ENCODE peak calls at places on chromosomes 6 and 20, in eight cellular contexts. Y is activated CD8-positive, alpha-beta T cell treated with anti-CD3 and anti-CD28 coated beads for 36 hours; J is CD8-positive, alpha-beta T cell; S is hepatocyte; H is pancreas; U is GM10248; L is GM12865; T is stomach. K is an unnamed sample.

GRCh38 chr6:167990016-167990945 is 7.2 kb upstream of the KIF25 start:
- DNase-seq in L (peak; percentile 15), U (no peak), Y (no peak), T (no peak), J (no peak), S (peak; percentile 39), H (no peak), K (no peak)

GRCh38 chr6:98835149-98836024 is 1.0 kb downstream of the POU3F2 start:
- DNase-seq in H (no peak), U (peak; percentile 20), T (no peak), L (no peak), J (no peak), Y (no peak), S (peak; percentile 27), K (no peak)

GRCh38 chr6:90770778-90771177 is 183.9 kb upstream of the MAP3K7 start:
- DNase-seq in Y (no peak), H (no peak), U (no peak), J (no peak), L (no peak), T (no peak), S (no peak), K (no peak)

GRCh38 chr6:169707772-169708171 is 5.8 kb downstream of the C6orf120 start:
- DNase-seq in T (no peak), Y (no peak), U (no peak), J (no peak), L (no peak), H (no peak), S (no peak), K (no peak)

GRCh38 chr6:139568956-139569538 is 194.6 kb upstream of the CITED2 start:
- DNase-seq in H (no peak), J (no peak), T (no peak), U (no peak), Y (no peak), L (no peak), S (no peak), K (no peak)

GRCh38 chr20:25669826-25670422 is 26.7 kb downstream of the ZNF337 start:
- DNase-seq in H (no peak), L (no peak), T (no peak), J (no peak), S (peak; percentile 16), U (no peak), Y (no peak), K (no peak)

GRCh38 chr6:138416201-138416600 is 12.2 kb downstream of the HEBP2 start:
- DNase-seq in S (no peak), U (no peak), J (no peak), L (no peak), Y (no peak), H (no peak), T (no peak), K (no peak)

GRCh38 chr6:3882865-3883264 is 33.7 kb downstream of the FAM50B start:
- DNase-seq in L (no peak), J (no peak), U (no peak), T (no peak), Y (no peak), S (no peak), H (no peak), K (no peak)

GRCh38 chr20:8602389-8603116 is 466.3 kb upstream of the PLCB4 start:
- DNase-seq in Y (no peak), H (no peak), L (peak; percentile 63), U (peak; percentile 17), S (no peak), J (no peak), T (no peak), K (no peak)

GRCh38 chr6:152954443-152954842 is 28.4 kb downstream of the FBXO5 start:
- DNase-seq in L (peak; percentile 21), S (no peak), J (no peak), H (no peak), Y (no peak), T (no peak), U (peak; percentile 15), K (no peak)

GRCh38 chr20:25076201-25076600 is 5.7 kb downstream of the VSX1 start:
- DNase-seq in U (no peak), Y (no peak), J (no peak), H (no peak), S (no peak), L (no peak), T (no peak), K (no peak)

GRCh38 chr6:146901940-146902816 is 302.0 kb upstream of the STXBP5 start:
- DNase-seq in U (no peak), H (no peak), T (no peak), J (no peak), Y (no peak), L (no peak), S (no peak), K (no peak)

GRCh38 chr20:3738109-3739053 is 5.9 kb downstream of the HSPA12B start:
- DNase-seq in T (no peak), J (no peak), U (no peak), H (no peak), S (peak; percentile 3), L (no peak), Y (no peak), K (no peak)

GRCh38 chr6:12275084-12275483 is 15.1 kb upstream of the EDN1 start:
- DNase-seq in U (no peak), S (no peak), H (no peak), T (no peak), Y (no peak), L (peak; percentile 26), J (no peak), K (no peak)

GRCh38 chr20:48653706-48654051 is 174.1 kb downstream of the PREX1 start:
- DNase-seq in S (no peak), U (no peak), Y (no peak), H (no peak), L (no peak), T (no peak), J (no peak), K (no peak)

GRCh38 chr6:29968130-29968529 is 25.8 kb downstream of the HLA-A start:
- DNase-seq in S (no peak), U (no peak), L (no peak), Y (no peak), H (peak; percentile 48), T (no peak), J (no peak), K (no peak)

GRCh38 chr6:82588859-82589412 is 225.3 kb downstream of the TPBG start:
- DNase-seq in T (no peak), U (no peak), H (no peak), L (no peak), Y (no peak), J (no peak), S (no peak), K (no peak)

GRCh38 chr6:82588020-82588419 is 224.4 kb downstream of the TPBG start:
- DNase-seq in J (no peak), L (no peak), H (no peak), S (no peak), T (no peak), Y (no peak), U (no peak), K (no peak)

DNA sequence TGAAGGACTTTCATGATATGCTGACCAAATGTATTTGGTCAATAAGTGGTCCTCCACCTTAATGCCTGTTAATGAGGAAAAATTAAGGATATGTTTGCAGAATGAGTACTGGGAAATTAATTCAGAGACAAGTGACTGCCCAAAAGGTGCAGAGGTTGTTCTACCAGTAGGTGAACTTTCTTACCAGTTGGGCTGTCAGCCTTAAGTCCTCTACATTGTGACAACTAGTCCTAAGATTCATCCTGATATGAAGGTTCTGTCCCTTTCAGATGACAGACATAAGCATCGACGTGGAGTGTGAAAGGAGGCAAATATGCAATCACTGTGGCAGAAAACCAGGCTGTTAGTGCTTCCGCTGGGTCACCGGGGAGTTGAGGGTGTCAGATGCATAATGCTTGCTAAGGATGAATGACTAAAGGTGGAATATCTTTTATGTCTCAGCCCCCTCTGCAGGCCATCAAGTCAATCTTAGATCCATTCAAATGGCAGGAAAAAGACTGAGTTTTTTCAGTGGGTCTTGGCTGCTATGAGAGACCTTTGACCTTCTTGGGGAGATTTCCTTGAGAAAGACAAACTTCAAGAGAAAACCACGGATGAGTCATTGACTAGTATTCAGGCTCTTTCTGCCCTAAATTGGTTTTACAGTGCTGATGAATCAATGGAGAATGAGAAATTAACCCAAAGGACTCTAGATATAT is 226.0 kb downstream of the TPBG start:
- DNase-seq in L (peak; percentile 85), T (no peak), J (no peak), U (no peak), H (no peak), Y (peak; percentile 2), S (peak; percentile 13), K (no peak)
- TF ChIP-seq CTCF in L (peak; percentile 43), T (no peak), J (no peak), U (peak; percentile 42), H (no peak), Y (no peak), S (peak; percentile 18), K (peak; percentile 26)

GRCh38 chr20:62899633-62900051 is 26.7 kb downstream of the DIDO1 start:
- DNase-seq in U (no peak), S (peak; percentile 58), H (no peak), L (no peak), J (no peak), T (no peak), Y (no peak), K (no peak)
- TF ChIP-seq CTCF in U (no peak), S (no peak), H (no peak), L (no peak), J (no peak), T (no peak), Y (no peak), K (no peak)

GRCh38 chr6:157468054-157468453 is 87.1 kb downstream of the ZDHHC14 start:
- DNase-seq in H (no peak), J (no peak), S (no peak), Y (no peak), U (no peak), L (no peak), T (no peak), K (no peak)

GRCh38 chr6:157468574-157468973 is 87.6 kb downstream of the ZDHHC14 start:
- DNase-seq in S (no peak), Y (no peak), T (no peak), H (no peak), J (no peak), L (no peak), U (no peak), K (no peak)

GRCh38 chr6:157471895-157472686 is 91.1 kb downstream of the ZDHHC14 start:
- DNase-seq in H (no peak), L (no peak), J (no peak), U (no peak), T (no peak), S (no peak), Y (no peak), K (no peak)

GRCh38 chr6:157469378-157469777 is 88.4 kb downstream of the ZDHHC14 start:
- DNase-seq in T (no peak), L (no peak), H (no peak), Y (no peak), J (no peak), S (no peak), U (no peak), K (no peak)

GRCh38 chr6:157471077-157471686 is 90.2 kb downstream of the ZDHHC14 start:
- DNase-seq in L (no peak), H (no peak), U (no peak), T (no peak), Y (no peak), S (no peak), J (no peak), K (no peak)
- TF ChIP-seq CTCF in L (no peak), H (no peak), U (no peak), T (no peak), Y (no peak), S (no peak), J (no peak), K (no peak)

DNA sequence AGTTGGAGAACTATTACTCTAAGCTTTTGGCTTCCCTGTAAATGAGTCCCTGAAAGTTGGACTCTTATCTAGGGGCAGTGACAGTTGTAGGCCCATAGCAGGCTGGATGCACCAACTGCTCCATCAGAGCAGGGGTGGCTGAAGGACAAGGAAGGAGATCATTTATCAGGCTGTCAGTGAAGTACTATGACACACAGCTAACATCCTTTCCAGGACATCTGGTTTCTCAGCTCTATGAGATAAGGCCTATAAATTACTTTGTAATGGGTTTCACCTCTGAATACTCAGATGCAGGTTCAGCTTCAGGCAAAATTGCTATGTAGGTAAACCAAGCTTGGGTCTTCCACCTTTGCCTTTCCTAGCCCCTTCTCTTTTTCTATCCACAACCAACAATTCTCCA is 468.5 kb downstream of the KIF16B start:
- DNase-seq in Y (no peak), S (no peak), H (no peak), L (no peak), J (no peak), U (no peak), T (no peak), K (no peak)
- TF ChIP-seq CTCF in Y (no peak), S (no peak), H (no peak), L (no peak), J (no peak), U (no peak), T (no peak), K (no peak)

K was measured in neural crest cell.